ENCODE peak calls at places on chromosomes 6 and 20, in eight cellular contexts. F is ovary; M is foreskin keratinocyte; K is PC-9; B is effector memory CD4-positive, alpha-beta T cell; V is mesendoderm; I is naive thymus-derived CD4-positive, alpha-beta T cell; J is transverse colon. Q is an unnamed sample. For H3K4me1, the result is how much of the 10 kb centered on the place peaks cover.

GRCh38 chr6:28898710-28898965 is 25.1 kb downstream of the TRIM27 start:
- DNase-seq in I (no peak), V (no peak), B (no peak), K (no peak), F (no peak), M (no peak), J (no peak), Q (no peak)

GRCh38 chr20:48102821-48103635 is 317.7 kb upstream of the SULF2 start:
- DNase-seq in F (no peak), K (no peak), I (no peak), B (no peak), V (no peak), J (no peak), M (no peak), Q (no peak)

GRCh38 chr20:4453369-4453768 is 268.3 kb upstream of the PRND start:
- DNase-seq in F (no peak), M (no peak), B (no peak), V (no peak), J (no peak), I (no peak), K (no peak), Q (no peak)

GRCh38 chr6:30881987-30882763 is 2.1 kb upstream of the DDR1 start:
- DNase-seq in K (no peak), B (no peak), F (peak), M (no peak), V (peak), J (no peak), I (no peak), Q (no peak)

GRCh38 chr6:89144358-89145041 is 1.4 kb upstream of the PM20D2 start:
- DNase-seq in I (no peak), B (no peak), K (no peak), V (no peak), M (no peak), J (no peak), F (no peak), Q (no peak)

GRCh38 chr20:31606928-31607639 is 2.0 kb downstream of the ID1 start:
- DNase-seq in K (peak), M (no peak), B (no peak), J (peak), F (no peak), V (peak), I (no peak), Q (no peak)

GRCh38 chr20:45962031-45962755 is 9.8 kb downstream of the ZNF335 start:
- DNase-seq in M (no peak), V (no peak), J (no peak), F (no peak), B (no peak), K (peak), I (no peak), Q (no peak)

GRCh38 chr6:26335631-26336323 is 29.2 kb upstream of the BTN3A2 start:
- DNase-seq in J (no peak), M (no peak), F (no peak), I (no peak), V (no peak), K (no peak), B (no peak), Q (no peak)

GRCh38 chr6:78910611-78911134 is 43.3 kb downstream of the IRAK1BP1 start:
- DNase-seq in B (no peak), M (no peak), K (no peak), I (peak), V (peak), F (no peak), J (peak), Q (no peak)

GRCh38 chr6:12962995-12963394 is 246.4 kb downstream of the PHACTR1 start:
- DNase-seq in B (no peak), F (no peak), M (no peak), I (no peak), V (no peak), J (no peak), K (no peak), Q (no peak)

GRCh38 chr20:33019465-33020277 is 11.8 kb upstream of the BPIFB6 start:
- DNase-seq in M (no peak), B (no peak), J (no peak), V (no peak), F (no peak), K (no peak), I (no peak), Q (no peak)

GRCh38 chr6:157867981-157868380 is 44.9 kb downstream of the SNX9 start:
- DNase-seq in M (no peak), V (no peak), J (no peak), B (no peak), K (no peak), F (no peak), I (no peak), Q (no peak)

GRCh38 chr6:64580346-64580745 is 944.7 kb downstream of the PHF3 start:
- DNase-seq in I (no peak), V (no peak), K (no peak), B (no peak), F (no peak), M (peak), J (no peak), Q (no peak)

GRCh38 chr6:17446713-17447112 is 53.3 kb downstream of the CAP2 start:
- DNase-seq in B (no peak), M (no peak), J (no peak), V (no peak), K (no peak), F (no peak), I (no peak), Q (no peak)

DNA sequence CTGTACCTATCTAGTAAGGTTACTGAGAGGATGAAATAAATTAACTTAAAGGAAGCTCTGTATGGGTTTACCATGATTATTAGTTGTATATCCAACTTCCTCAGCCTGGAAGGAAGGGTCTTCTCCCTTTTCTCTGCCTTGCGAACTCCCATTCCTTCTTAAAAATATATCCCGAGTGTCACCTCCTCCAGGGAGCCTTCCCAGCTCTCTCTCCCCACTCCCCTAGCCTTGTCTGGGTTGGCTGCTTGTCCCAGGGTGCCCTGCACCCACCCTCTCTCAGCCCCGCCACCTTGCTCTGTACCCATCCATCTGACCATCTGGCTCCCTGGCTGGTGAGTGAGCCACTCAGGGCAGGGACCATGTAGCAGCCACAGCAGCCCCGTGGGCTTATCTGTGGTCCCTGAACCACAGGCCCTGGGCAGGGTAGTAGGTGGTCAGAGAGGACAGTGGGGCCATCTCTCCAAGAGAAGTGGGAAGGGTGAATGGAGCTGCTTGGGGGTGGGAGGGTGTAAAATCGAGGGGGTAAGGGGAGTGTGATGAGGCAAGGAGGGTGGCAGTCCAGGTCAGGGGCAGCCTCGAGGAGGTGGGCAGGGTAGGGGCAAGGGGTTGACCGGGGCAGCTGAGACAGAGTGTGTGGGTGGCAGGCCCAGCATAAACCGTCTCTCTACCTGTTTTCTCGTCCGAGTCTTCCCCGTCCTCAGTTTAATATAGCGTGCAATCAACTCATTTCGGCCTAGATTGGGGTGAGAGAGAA is 12.8 kb downstream of the TEAD3 start:
- DNase-seq in J (no peak), B (no peak), V (no peak), M (no peak), K (no peak), F (no peak), I (no peak), Q (no peak)
- H3K27ac ChIP-seq in J (peak), B (no peak), V (no peak), M (no peak), K (peak), F (peak), I (no peak), Q (no peak)

DNA sequence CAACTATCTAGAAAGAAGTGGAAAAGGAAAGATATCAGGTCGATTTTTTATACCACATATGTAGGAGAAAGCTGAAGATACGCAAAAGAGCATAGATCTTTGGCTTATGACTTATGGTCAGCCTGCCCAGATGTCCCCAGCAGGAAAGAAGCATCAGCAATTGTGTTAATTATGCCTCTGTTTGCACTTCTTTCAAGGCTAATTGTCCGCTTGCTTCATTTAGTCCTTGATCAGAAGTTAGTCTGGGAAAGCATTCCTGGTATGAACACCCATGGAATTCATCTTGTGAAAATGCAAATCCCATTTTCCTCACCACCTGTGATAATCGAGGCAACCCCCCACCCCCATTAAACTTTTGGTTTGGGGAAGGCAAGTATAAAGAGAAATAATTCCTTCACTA is 62.8 kb downstream of the ATP9A start:
- DNase-seq in F (no peak), M (no peak), K (no peak), B (no peak), I (no peak), V (peak), J (no peak), Q (no peak)
- H3K4me1 ChIP-seq in F (under half), M (under half), K (under half), B (under half), I (under half), V (under half), J (under half), Q (under half)

DNA sequence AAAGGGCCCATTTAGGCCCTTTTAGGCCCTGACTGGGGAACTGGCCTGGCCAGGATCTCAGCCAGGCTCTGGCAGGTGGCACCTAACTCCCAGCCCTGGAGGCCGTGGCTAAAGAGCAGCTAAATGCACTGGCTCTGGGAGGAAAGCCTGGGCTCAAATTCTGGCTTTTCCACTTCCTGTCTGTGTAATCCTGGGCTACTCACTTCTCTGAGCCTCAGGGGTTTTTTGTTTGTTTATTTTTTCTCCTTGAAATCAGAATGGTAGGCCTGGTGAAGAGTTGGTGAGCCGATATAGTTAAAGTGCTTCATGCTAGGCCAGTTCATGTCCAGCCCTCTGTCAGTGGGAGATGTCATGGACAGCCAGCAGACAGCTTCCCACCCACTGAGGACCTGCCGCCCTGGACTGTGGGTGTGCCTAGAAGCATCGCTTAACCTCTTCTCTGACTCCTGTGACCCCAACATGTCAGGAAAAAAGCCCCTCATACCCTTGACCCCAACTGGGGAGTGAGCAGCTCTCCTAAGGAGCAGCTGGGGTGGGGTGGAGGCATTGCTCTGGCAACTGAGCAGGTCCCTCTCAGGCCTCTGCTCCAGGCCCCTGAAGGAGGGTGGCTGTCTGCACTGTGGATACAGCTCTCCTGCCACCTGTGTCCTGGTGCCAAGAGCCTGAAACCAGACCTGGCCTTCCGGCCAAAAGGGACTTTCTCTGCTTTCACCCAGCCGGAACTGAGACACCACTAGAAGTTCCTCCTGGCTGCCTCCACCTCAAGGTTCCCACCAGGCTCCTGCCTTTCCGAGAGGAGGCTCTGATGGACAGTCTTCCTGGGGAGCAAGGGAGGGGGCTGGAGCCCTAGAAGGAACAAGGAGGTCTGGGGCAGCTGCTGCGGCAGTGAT is 57.2 kb upstream of the MYL9 start:
- DNase-seq in B (no peak), I (no peak), M (no peak), K (peak), V (no peak), J (no peak), F (no peak), Q (no peak)
- H3K27ac ChIP-seq in B (no peak), I (no peak), M (no peak), K (peak), V (no peak), J (no peak), F (no peak), Q (no peak)

GRCh38 chr20:25254571-25254970 is 6.7 kb downstream of the PYGB start:
- DNase-seq in B (no peak), F (no peak), V (no peak), J (peak), M (no peak), K (no peak), I (no peak), Q (no peak)
- H3K4me1 ChIP-seq in B (under half), F (under half), V (under half), J (half or more), M (under half), K (half or more), I (under half), Q (under half)

GRCh38 chr6:67667640-67668422 is 967.3 kb upstream of the ADGRB3 start:
- DNase-seq in I (no peak), M (no peak), F (no peak), B (no peak), J (no peak), V (no peak), K (no peak), Q (no peak)

GRCh38 chr6:67666177-67666964 is 968.7 kb upstream of the ADGRB3 start:
- DNase-seq in F (no peak), J (no peak), V (no peak), I (no peak), K (no peak), M (no peak), B (no peak), Q (no peak)

GRCh38 chr6:67664942-67665341 is 970.1 kb upstream of the ADGRB3 start:
- DNase-seq in F (no peak), B (no peak), I (no peak), J (no peak), K (no peak), V (no peak), M (no peak), Q (no peak)

GRCh38 chr6:67663105-67663895 is 971.8 kb upstream of the ADGRB3 start:
- DNase-seq in V (no peak), F (no peak), M (no peak), J (no peak), I (no peak), K (no peak), B (no peak), Q (no peak)
- H3K27ac ChIP-seq in V (no peak), F (no peak), M (no peak), J (no peak), I (no peak), K (no peak), B (no peak), Q (no peak)

Q was measured in CD8-positive, alpha-beta memory T cell.